ENCODE peak calls at places on chromosomes 6 and 20, in five cellular contexts. X is CD8-positive, alpha-beta memory T cell; E is H7; Q is cardiac fibroblast; N is pancreas. J is an unnamed sample.

GRCh38 chr20:2365091-2365490 is 15.6 kb upstream of the TGM6 start:
- DNase-seq in X (no peak), E (no peak), Q (no peak), N (no peak), J (no peak)

GRCh38 chr6:9766240-9766915 is 648.5 kb downstream of the TFAP2A start:
- DNase-seq in X (no peak), E (no peak), Q (peak), N (no peak), J (no peak)

GRCh38 chr6:25005010-25005409 is 69.2 kb upstream of the RIPOR2 start:
- DNase-seq in X (no peak), E (no peak), Q (no peak), N (no peak), J (no peak)

GRCh38 chr6:54856137-54856536 is 9.6 kb downstream of the FAM83B start:
- DNase-seq in X (no peak), E (no peak), Q (no peak), N (no peak), J (no peak)

GRCh38 chr6:1625926-1626413 is 16.3 kb downstream of the FOXC1 start:
- DNase-seq in X (no peak), E (no peak), Q (no peak), N (no peak), J (no peak)

GRCh38 chr6:154092336-154092962 is 53.4 kb downstream of the OPRM1 start:
- DNase-seq in X (no peak), E (no peak), Q (no peak), N (no peak), J (no peak)

GRCh38 chr6:54697423-54697822 is 149.1 kb upstream of the FAM83B start:
- DNase-seq in X (no peak), E (no peak), Q (peak), N (no peak), J (no peak)

GRCh38 chr6:28758046-28758817 is 165.6 kb downstream of the TRIM27 start:
- DNase-seq in X (no peak), E (peak), Q (peak), N (no peak), J (no peak)

GRCh38 chr6:113875470-113875869 is 18.3 kb downstream of the MARCKS start:
- DNase-seq in X (no peak), E (no peak), Q (peak), N (no peak), J (no peak)

GRCh38 chr20:24653306-24653705 is 183.9 kb downstream of the SYNDIG1 start:
- DNase-seq in X (no peak), E (no peak), Q (no peak), N (no peak), J (no peak)

GRCh38 chr6:4953440-4953839 is 50.4 kb downstream of the RPP40 start:
- DNase-seq in X (no peak), E (no peak), Q (no peak), N (no peak), J (no peak)

GRCh38 chr20:35320396-35321126 is 28.3 kb upstream of the FAM83C start:
- DNase-seq in X (no peak), E (peak), Q (no peak), N (no peak), J (no peak)

GRCh38 chr6:98044168-98044567 is 761.2 kb upstream of the MMS22L start:
- DNase-seq in X (no peak), E (no peak), Q (no peak), N (no peak), J (no peak)

GRCh38 chr6:112227992-112228391 is 26.4 kb downstream of the LAMA4 start:
- DNase-seq in X (no peak), E (no peak), Q (no peak), N (no peak), J (no peak)

GRCh38 chr6:112228480-112229332 is 25.7 kb downstream of the LAMA4 start:
- DNase-seq in X (no peak), E (no peak), Q (no peak), N (no peak), J (no peak)

GRCh38 chr6:112225691-112226090 is 28.7 kb downstream of the LAMA4 start:
- DNase-seq in X (no peak), E (no peak), Q (peak), N (no peak), J (no peak)

GRCh38 chr6:112224088-112224487 is 30.3 kb downstream of the LAMA4 start:
- DNase-seq in X (no peak), E (no peak), Q (no peak), N (no peak), J (no peak)

GRCh38 chr6:112227411-112227810 is 27.0 kb downstream of the LAMA4 start:
- DNase-seq in X (no peak), E (no peak), Q (no peak), N (no peak), J (no peak)
- H3K4me3 ChIP-seq in X (no peak), E (no peak), Q (no peak), N (no peak), J (no peak)

DNA sequence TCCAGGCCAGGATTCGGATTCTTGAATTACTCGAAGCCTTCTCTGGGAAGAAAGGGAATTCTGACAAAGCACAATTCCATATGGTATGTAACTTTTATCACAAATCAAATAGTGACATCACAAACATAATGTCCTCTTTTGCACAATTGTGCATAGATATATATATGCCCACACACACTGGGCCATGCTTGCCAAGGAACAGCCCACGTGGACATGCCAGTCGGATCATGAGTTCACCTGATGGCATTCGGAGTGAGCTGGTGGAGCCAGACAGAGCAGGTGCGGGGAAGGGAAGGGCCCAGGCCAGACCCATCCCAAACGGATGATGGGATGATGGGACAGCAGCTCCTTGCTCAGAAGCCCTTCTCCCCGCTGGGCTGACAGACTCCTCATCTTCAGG is 108.6 kb upstream of the RAB32 start:
- DNase-seq in X (no peak), E (no peak), Q (no peak), N (no peak), J (no peak)
- H3K4me3 ChIP-seq in X (no peak), E (no peak), Q (no peak), N (peak), J (no peak)

GRCh38 chr20:4081396-4081795 is 66.0 kb upstream of the RNF24 start:
- DNase-seq in X (no peak), E (no peak), Q (peak), N (no peak), J (no peak)
- H3K4me3 ChIP-seq in X (no peak), E (no peak), Q (no peak), N (no peak), J (no peak)

GRCh38 chr20:53871541-53871940 is 198.9 kb downstream of the BCAS1 start:
- DNase-seq in X (no peak), E (no peak), Q (no peak), N (no peak), J (no peak)

GRCh38 chr20:53872081-53872541 is 198.3 kb downstream of the BCAS1 start:
- DNase-seq in X (no peak), E (no peak), Q (no peak), N (no peak), J (no peak)

GRCh38 chr20:53872561-53873248 is 197.7 kb downstream of the BCAS1 start:
- DNase-seq in X (peak), E (no peak), Q (peak), N (no peak), J (peak)

GRCh38 chr20:53869466-53870258 is 200.7 kb downstream of the BCAS1 start:
- DNase-seq in X (peak), E (peak), Q (peak), N (peak), J (peak)

GRCh38 chr20:53870426-53871199 is 199.8 kb downstream of the BCAS1 start:
- DNase-seq in X (no peak), E (no peak), Q (no peak), N (no peak), J (no peak)
- H3K4me3 ChIP-seq in X (no peak), E (no peak), Q (no peak), N (no peak), J (no peak)

GRCh38 chr6:111972714-111973678 is 80.9 kb upstream of the CCN6 start:
- DNase-seq in X (peak), E (no peak), Q (peak), N (no peak), J (peak)
- H3K4me3 ChIP-seq in X (peak), E (no peak), Q (peak), N (no peak), J (no peak)

GRCh38 chr20:60115452-60115851 is 157.2 kb downstream of the CDH26 start:
- DNase-seq in X (no peak), E (no peak), Q (no peak), N (no peak), J (no peak)

GRCh38 chr20:60113024-60113724 is 155.0 kb downstream of the CDH26 start:
- DNase-seq in X (no peak), E (no peak), Q (no peak), N (no peak), J (no peak)

GRCh38 chr20:60116128-60116909 is 158.1 kb downstream of the CDH26 start:
- DNase-seq in X (no peak), E (peak), Q (no peak), N (no peak), J (no peak)

GRCh38 chr20:60113771-60114170 is 155.5 kb downstream of the CDH26 start:
- DNase-seq in X (no peak), E (no peak), Q (no peak), N (no peak), J (no peak)

DNA sequence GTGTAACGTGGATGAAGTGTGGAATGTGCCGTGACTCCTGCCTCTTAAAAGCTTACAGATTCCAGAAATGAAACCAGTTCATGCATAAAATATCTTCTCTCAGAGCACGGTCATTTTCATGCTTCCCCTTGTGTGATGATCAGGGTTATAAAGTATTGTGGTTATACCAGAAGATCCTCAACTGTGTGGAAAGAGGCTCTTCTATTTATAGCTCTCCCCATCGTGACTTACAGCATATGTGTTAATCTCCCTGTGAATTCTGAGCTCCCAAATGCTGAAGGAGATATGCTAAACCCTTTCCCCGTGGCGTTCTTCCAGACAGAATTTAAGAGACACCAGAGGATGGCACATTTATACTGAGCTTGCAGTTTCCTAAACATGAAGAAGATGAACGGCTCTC is 158.8 kb downstream of the CDH26 start:
- DNase-seq in X (no peak), E (no peak), Q (no peak), N (no peak), J (no peak)
- H3K4me3 ChIP-seq in X (no peak), E (no peak), Q (no peak), N (no peak), J (no peak)

DNA sequence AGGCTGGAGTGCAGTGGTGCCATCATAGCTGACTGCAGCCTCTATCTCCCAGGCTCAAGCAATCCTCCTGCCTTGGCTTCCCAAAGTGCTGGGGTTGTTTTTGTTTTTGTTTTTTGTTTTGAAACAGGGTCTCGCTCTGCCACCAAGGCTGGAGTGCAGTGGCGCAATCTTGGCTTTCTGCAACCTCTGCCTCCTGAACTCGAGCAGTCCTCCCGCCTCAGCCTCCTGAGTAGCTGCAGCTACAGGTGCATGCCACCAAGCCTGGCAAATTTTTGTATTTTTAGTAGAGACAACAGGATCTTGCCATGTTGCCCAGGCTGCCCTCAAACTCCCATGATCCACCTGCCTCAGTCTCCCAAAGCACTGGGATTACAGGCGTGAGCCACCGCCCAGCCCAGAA is 4.2 kb downstream of the C6orf132 start:
- DNase-seq in X (no peak), E (no peak), Q (no peak), N (no peak), J (no peak)
- H3K4me3 ChIP-seq in X (no peak), E (no peak), Q (no peak), N (no peak), J (no peak)

GRCh38 chr6:138673317-138674014 is 100.1 kb upstream of the CCDC28A start:
- DNase-seq in X (no peak), E (no peak), Q (peak), N (no peak), J (no peak)
- H3K4me3 ChIP-seq in X (no peak), E (no peak), Q (no peak), N (no peak), J (no peak)

DNA sequence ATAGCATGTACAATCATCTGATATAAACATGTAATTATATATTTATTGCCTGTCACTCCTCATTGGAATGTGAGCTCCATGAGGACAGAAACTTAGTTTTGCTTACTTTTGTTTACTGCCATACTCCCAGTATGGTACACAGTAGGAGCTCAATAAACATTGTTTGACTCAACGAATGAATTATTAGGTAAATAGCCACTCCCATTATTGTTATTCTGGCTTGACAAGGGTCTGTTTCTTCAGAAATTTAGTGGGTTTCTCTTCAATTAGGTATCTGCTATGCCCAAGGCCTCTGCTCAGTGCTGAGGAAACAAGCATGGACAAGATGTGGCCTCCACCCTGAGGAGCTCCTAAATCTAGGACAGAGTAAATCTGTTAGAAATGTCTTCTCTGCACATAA is 6.3 kb downstream of the BCL2L1 start:
- DNase-seq in X (no peak), E (no peak), Q (no peak), N (no peak), J (no peak)
- H3K4me3 ChIP-seq in X (no peak), E (no peak), Q (no peak), N (no peak), J (no peak)

J was measured in CD8-positive, alpha-beta T cell.